ENCODE peak calls at places on chromosome 11, in ten cellular contexts. B is lower lobe of right lung; W is WERI-Rb-1; L is endothelial cell of umbilical vein; A is PC-3; Y is stomach; P is esophagus muscularis mucosa; S is CD8-positive, alpha-beta T cell; J is effector memory CD4-positive, alpha-beta T cell; C is ovary. Z is an unnamed sample.

GRCh38 chr11:14148653-14149273 is 186.2 kb downstream of the SPON1 start:
- DNase-seq in B (no peak), W (no peak), L (peak; percentile 36), A (peak; percentile 72), Y (no peak), P (no peak), S (no peak), J (no peak), C (no peak), Z (no peak)

GRCh38 chr11:47896199-47896598 is 48.0 kb upstream of the NUP160 start:
- DNase-seq in B (no peak), W (no peak), L (no peak), A (no peak), Y (no peak), P (no peak), S (no peak), J (no peak), C (no peak), Z (no peak)

GRCh38 chr11:76791861-76792260 is 8.7 kb downstream of the TSKU start:
- DNase-seq in B (no peak), W (no peak), L (no peak), A (peak; percentile 58), Y (peak; percentile 26), P (no peak), S (no peak), J (no peak), C (no peak), Z (no peak)

GRCh38 chr11:130435671-130436070 is 7.3 kb upstream of the ADAMTS8 start:
- DNase-seq in B (no peak), W (no peak), L (peak; percentile 9), A (peak; percentile 42), Y (no peak), P (no peak), S (no peak), J (no peak), C (no peak), Z (no peak)

GRCh38 chr11:128483211-128483788 is 104.1 kb downstream of the ETS1 start:
- DNase-seq in B (no peak), W (no peak), L (no peak), A (no peak), Y (no peak), P (no peak), S (no peak), J (peak; percentile 52), C (no peak), Z (no peak)

GRCh38 chr11:112270551-112271180 is 10.0 kb upstream of the PLET1 start:
- DNase-seq in B (no peak), W (no peak), L (no peak), A (no peak), Y (no peak), P (no peak), S (no peak), J (no peak), C (no peak), Z (no peak)

GRCh38 chr11:99370557-99371200 is 349.9 kb downstream of the CNTN5 start:
- DNase-seq in B (no peak), W (no peak), L (no peak), A (peak; percentile 75), Y (no peak), P (no peak), S (no peak), J (no peak), C (no peak), Z (no peak)

GRCh38 chr11:75766449-75767227 is 1.9 kb upstream of the DGAT2 start:
- DNase-seq in B (no peak), W (no peak), L (no peak), A (no peak), Y (no peak), P (no peak), S (no peak), J (no peak), C (no peak), Z (no peak)

GRCh38 chr11:65215441-65216076 is 33.8 kb downstream of the CAPN1 start:
- DNase-seq in B (no peak), W (no peak), L (no peak), A (no peak), Y (peak; percentile 16), P (no peak), S (no peak), J (no peak), C (no peak), Z (no peak)

GRCh38 chr11:64306876-64307622 is 1.7 kb downstream of the ESRRA start:
- DNase-seq in B (peak; percentile 74), W (no peak), L (no peak), A (no peak), Y (peak; percentile 44), P (no peak), S (no peak), J (no peak), C (peak; percentile 54), Z (peak; percentile 75)

GRCh38 chr11:48078661-48079060 is 98.3 kb downstream of the PTPRJ start:
- DNase-seq in B (no peak), W (no peak), L (no peak), A (no peak), Y (no peak), P (no peak), S (no peak), J (no peak), C (no peak), Z (no peak)

DNA sequence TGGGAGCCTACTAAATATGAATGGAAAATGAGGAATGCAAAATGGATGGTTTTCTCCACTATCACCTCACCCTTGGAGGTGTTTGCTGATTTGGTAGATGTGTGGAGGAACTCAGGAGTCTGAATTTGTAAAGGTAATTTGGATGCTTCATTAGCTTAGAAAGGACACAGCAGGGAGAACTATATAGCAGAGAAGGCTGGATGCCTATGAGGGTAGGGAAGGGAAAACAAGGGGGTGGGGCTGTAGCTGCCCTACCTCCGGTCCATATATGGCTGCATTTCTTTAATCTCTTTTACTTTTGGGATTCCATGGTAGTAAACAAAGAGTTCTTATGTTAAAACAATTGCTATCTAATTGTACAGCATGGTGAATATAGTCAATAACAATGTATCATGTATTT is 4.8 kb upstream of the EHF start:
- DNase-seq in B (no peak), W (no peak), L (no peak), A (no peak), Y (no peak), P (no peak), S (no peak), J (no peak), C (no peak), Z (no peak)
- H3K4me3 ChIP-seq in B (no peak overlapping the region), W (no peak overlapping the region), L (no peak overlapping the region), A (no peak overlapping the region), Y (no peak overlapping the region), P (no peak overlapping the region), S (no peak overlapping the region), J (no peak overlapping the region), C (no peak overlapping the region), Z (no peak overlapping the region)

GRCh38 chr11:133660202-133660568 is 127.9 kb upstream of the OPCML start:
- DNase-seq in B (no peak), W (no peak), L (no peak), A (no peak), Y (no peak), P (no peak), S (no peak), J (no peak), C (no peak), Z (no peak)
- H3K4me3 ChIP-seq in B (no peak overlapping the region), W (no peak overlapping the region), L (no peak overlapping the region), A (no peak overlapping the region), Y (no peak overlapping the region), P (no peak overlapping the region), S (no peak overlapping the region), J (no peak overlapping the region), C (no peak overlapping the region), Z (no peak overlapping the region)

DNA sequence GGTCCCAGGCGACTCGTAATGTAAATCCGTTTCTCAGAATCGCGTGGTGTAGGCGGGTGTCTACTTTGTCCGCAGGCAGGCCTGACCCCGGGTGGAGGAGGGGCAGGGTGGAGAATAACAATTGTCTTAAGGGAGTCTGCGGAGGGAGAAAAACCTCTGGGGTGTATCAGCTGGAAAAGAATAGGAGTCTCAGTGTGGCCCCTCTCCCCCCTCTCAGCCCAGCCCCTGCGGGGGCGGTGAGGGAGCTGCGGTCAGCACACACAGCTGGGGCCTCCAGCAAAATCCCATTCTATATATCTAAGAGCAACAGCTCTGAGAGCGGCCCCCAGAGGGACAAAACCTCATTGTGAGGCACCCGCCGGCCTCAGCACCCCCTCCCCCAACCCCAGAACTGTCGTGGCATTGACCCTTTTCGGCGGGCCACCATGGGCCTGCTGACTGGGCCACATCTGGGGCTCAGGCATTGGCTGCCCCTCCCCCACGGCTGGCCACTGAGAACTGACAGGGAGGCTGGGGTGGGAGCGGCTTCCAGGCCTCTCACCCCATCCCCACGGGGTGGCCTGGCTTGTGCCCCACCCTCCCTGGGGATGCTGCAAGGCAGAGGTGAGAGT is 2.7 kb upstream of the MYRF start:
- DNase-seq in B (no peak), W (no peak), L (no peak), A (no peak), Y (no peak), P (no peak), S (no peak), J (no peak), C (no peak), Z (no peak)
- H3K4me3 ChIP-seq in B (no peak overlapping the region), W (no peak overlapping the region), L (no peak overlapping the region), A (no peak overlapping the region), Y (no peak overlapping the region), P (no peak overlapping the region), S (no peak overlapping the region), J (no peak overlapping the region), C (no peak overlapping the region), Z (no peak overlapping the region)

GRCh38 chr11:2911088-2912037 is 17.9 kb downstream of the PHLDA2 start:
- DNase-seq in B (no peak), W (peak; percentile 35), L (no peak), A (no peak), Y (no peak), P (no peak), S (no peak), J (no peak), C (no peak), Z (no peak)

GRCh38 chr11:2913029-2913431 is 16.2 kb downstream of the PHLDA2 start:
- DNase-seq in B (no peak), W (no peak), L (no peak), A (peak; percentile 26), Y (no peak), P (no peak), S (no peak), J (no peak), C (no peak), Z (no peak)

GRCh38 chr11:2913776-2914474 is 15.3 kb downstream of the PHLDA2 start:
- DNase-seq in B (no peak), W (no peak), L (no peak), A (no peak), Y (no peak), P (no peak), S (no peak), J (no peak), C (no peak), Z (peak; percentile 34)

GRCh38 chr11:2912038-2912410 is 17.2 kb downstream of the PHLDA2 start:
- DNase-seq in B (no peak), W (no peak), L (no peak), A (no peak), Y (peak; percentile 53), P (no peak), S (no peak), J (no peak), C (no peak), Z (peak; percentile 78)

GRCh38 chr11:2912498-2912897 is 16.7 kb downstream of the PHLDA2 start:
- DNase-seq in B (peak; percentile 93), W (peak; percentile 33), L (peak; percentile 28), A (peak; percentile 96), Y (peak; percentile 96), P (no peak), S (no peak), J (no peak), C (no peak), Z (peak; percentile 97)
- H3K4me3 ChIP-seq in B (no peak overlapping the region), W (no peak overlapping the region), L (no peak overlapping the region), A (peak overlapping the region; percentile 57), Y (no peak overlapping the region), P (no peak overlapping the region), S (no peak overlapping the region), J (no peak overlapping the region), C (no peak overlapping the region), Z (no peak overlapping the region)

Z was measured in upper lobe of left lung.